ENCODE peak calls at places on chromosomes 11 and 22, in five cellular contexts. O is cardiac muscle cell, D is fibroblast of lung, A is HL-60, Z is kidney. F is an unnamed sample.

GRCh38 chr11:43074810-43075209 is 237.0 kb upstream of the API5 start:
- DNase-seq in O (no peak), D (no peak), A (no peak), Z (no peak), F (no peak)

GRCh38 chr11:8090756-8091155 is 9.7 kb downstream of the TUB start:
- DNase-seq in O (peak), D (peak), A (peak), Z (no peak), F (no peak)

GRCh38 chr22:37604875-37605274 is 3.8 kb upstream of the GGA1 start:
- DNase-seq in O (no peak), D (no peak), A (no peak), Z (no peak), F (no peak)

GRCh38 chr22:30325065-30325720 is 1.5 kb downstream of the TBC1D10A start:
- DNase-seq in O (peak), D (peak), A (no peak), Z (no peak), F (no peak)

GRCh38 chr22:49767355-49768062 is 60.2 kb downstream of the BRD1 start:
- DNase-seq in O (peak), D (peak), A (peak), Z (peak), F (no peak)

GRCh38 chr11:112725636-112726035 is 235.6 kb upstream of the NCAM1 start:
- DNase-seq in O (no peak), D (no peak), A (no peak), Z (no peak), F (no peak)

GRCh38 chr11:97259434-97259833 is 869.6 kb downstream of the JRKL start:
- DNase-seq in O (no peak), D (no peak), A (no peak), Z (no peak), F (no peak)

GRCh38 chr11:85626496-85626895 is 648 bp downstream of the DLG2 start:
- DNase-seq in O (no peak), D (no peak), A (no peak), Z (no peak), F (no peak)

GRCh38 chr11:112881461-112881860 is 79.8 kb upstream of the NCAM1 start:
- DNase-seq in O (peak), D (peak), A (no peak), Z (peak), F (peak)

GRCh38 chr11:87421422-87421821 is 383.7 kb downstream of the TMEM135 start:
- DNase-seq in O (peak), D (peak), A (peak), Z (no peak), F (no peak)

GRCh38 chr11:105192115-105192514 is 52.5 kb upstream of the CARD18 start:
- DNase-seq in O (no peak), D (no peak), A (no peak), Z (no peak), F (no peak)

GRCh38 chr22:25199726-25200520 is at the start of gene CRYBB3:
- DNase-seq in O (no peak), D (no peak), A (no peak), Z (no peak), F (no peak)

GRCh38 chr22:20957691-20958440 is 9.2 kb upstream of the AIFM3 start:
- DNase-seq in O (peak), D (peak), A (peak), Z (peak), F (no peak)

GRCh38 chr11:36306888-36307287 is 10.8 kb downstream of the PRR5L start:
- DNase-seq in O (peak), D (peak), A (peak), Z (no peak), F (no peak)

GRCh38 chr11:64967376-64967775 is 4.5 kb downstream of the MAJIN start:
- DNase-seq in O (no peak), D (no peak), A (no peak), Z (no peak), F (no peak)

GRCh38 chr11:94128171-94128745 is 383 bp upstream of the PANX1 start:
- DNase-seq in O (no peak), D (no peak), A (peak), Z (peak), F (no peak)

GRCh38 chr22:27476729-27477128 is 324.8 kb downstream of the MN1 start:
- DNase-seq in O (no peak), D (peak), A (no peak), Z (peak), F (no peak)

GRCh38 chr11:86984701-86985100 is 29.5 kb upstream of the FZD4 start:
- DNase-seq in O (no peak), D (no peak), A (no peak), Z (no peak), F (no peak)

DNA sequence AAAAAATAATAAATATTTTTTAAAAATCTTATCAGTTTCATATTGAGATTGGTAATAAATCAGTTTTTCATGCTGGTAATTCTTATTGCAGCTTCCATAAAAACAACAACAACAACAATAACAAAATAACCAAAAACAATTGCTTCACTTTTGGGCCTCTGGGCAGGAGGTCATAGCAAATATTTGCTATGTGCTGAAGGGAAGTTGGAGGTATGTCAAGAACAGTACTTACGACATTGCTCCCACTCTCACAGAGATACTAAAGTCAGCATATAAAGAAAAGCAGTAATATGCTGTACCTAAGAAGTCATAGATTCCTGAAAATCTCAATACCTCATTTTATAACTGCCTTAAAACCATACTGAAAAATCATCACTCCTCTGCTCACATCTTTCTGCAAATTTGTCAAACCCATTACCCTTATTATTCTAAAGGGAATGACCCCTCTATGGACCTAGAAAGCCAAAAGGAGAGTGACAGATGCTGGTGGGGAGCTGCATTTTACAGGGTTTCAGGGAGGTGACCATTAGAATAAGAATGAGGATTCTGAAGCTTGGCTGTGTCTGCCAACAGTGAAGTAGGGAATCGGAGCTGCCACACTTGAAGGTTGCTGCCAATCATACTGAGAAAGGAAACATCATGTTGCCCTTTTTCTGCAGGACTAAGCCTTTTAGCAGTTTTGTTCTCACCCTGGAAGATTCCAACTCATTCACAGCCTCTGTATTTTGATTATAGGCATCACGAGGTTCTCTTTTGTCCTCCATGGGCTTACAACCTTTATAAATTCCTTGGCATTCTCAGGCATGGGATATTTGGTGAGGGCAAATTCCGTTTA is 742.9 kb downstream of the LRRC4C start:
- DNase-seq in O (no peak), D (no peak), A (no peak), Z (no peak), F (no peak)
- H3K27ac ChIP-seq in O (no peak), D (no peak), A (no peak), Z (no peak), F (no peak)

GRCh38 chr11:80320226-80320625 is 879.4 kb upstream of the TENM4 start:
- DNase-seq in O (no peak), D (no peak), A (no peak), Z (no peak), F (no peak)

GRCh38 chr11:80317612-80318011 is 876.8 kb upstream of the TENM4 start:
- DNase-seq in O (no peak), D (no peak), A (no peak), Z (no peak), F (no peak)

GRCh38 chr11:80315263-80315662 is 874.4 kb upstream of the TENM4 start:
- DNase-seq in O (no peak), D (no peak), A (no peak), Z (no peak), F (no peak)

GRCh38 chr11:80320765-80321164 is 879.9 kb upstream of the TENM4 start:
- DNase-seq in O (no peak), D (peak), A (no peak), Z (no peak), F (no peak)
- TF ChIP-seq CTCF in O (no peak), D (peak), A (peak), Z (no peak), F (no peak)

GRCh38 chr11:132944557-132944920 is 587.8 kb downstream of the OPCML start:
- DNase-seq in O (no peak), D (no peak), A (no peak), Z (no peak), F (no peak)

GRCh38 chr11:132942611-132943324 is 589.5 kb downstream of the OPCML start:
- DNase-seq in O (no peak), D (peak), A (no peak), Z (no peak), F (no peak)

GRCh38 chr11:132941761-132942160 is 590.5 kb downstream of the OPCML start:
- DNase-seq in O (no peak), D (no peak), A (no peak), Z (no peak), F (no peak)

GRCh38 chr11:132943737-132944556 is 588.4 kb downstream of the OPCML start:
- DNase-seq in O (no peak), D (no peak), A (no peak), Z (peak), F (no peak)

GRCh38 chr11:132943325-132943736 is 589.0 kb downstream of the OPCML start:
- DNase-seq in O (no peak), D (peak), A (no peak), Z (no peak), F (no peak)
- H3K27ac ChIP-seq in O (no peak), D (no peak), A (no peak), Z (no peak), F (no peak)

DNA sequence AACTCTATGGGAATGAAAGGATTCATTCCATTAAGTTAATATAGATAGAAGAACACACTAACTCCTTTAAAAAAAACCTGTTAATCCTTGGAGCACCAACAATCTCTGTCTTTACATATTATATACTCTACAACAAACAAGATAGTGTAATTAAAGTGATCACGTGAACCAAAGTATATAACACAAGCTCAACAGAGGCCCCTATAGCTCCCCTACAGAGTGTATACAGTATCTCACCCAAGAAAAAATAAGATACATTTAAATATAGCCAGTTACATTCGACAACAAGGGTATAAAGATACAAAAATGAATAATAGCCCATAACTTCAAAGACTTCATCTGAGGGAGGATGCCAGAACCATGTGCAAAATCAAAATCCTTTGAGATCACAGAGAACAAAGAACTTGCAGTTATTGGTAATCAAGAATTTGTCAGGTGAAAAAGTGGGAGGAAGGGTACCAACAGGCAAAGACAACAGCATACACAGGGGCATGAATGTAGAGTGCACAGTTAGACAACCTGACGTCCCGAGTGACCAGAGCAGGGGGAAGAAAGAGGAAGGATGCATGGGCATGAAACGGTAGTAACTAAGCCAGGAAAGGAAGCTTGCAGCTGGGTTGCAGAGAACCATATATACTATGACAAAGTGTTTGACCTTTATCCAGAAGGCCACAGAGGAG is 4.7 kb downstream of the FCHSD2 start:
- DNase-seq in O (no peak), D (no peak), A (peak), Z (no peak), F (no peak)
- TF ChIP-seq CTCF in O (no peak), D (no peak), A (no peak), Z (no peak), F (no peak)